ENCODE peak calls at places on chromosomes 13 and 19, in eight cellular contexts. Q, G, L, H, R, B, I and C are unnamed samples.

GRCh38 chr19:40175820-40176219 is 15.4 kb upstream of the MAP3K10 start:
- DNase-seq in Q (no peak), G (no peak), L (no peak), H (no peak), R (no peak), B (no peak), I (no peak), C (no peak)

GRCh38 chr13:37475151-37475550 is 123.4 kb downstream of the POSTN start:
- DNase-seq in Q (no peak), G (no peak), L (no peak), H (no peak), R (no peak), B (no peak), I (no peak), C (no peak)

GRCh38 chr19:9565900-9566705 is 18.2 kb downstream of the ZNF121 start:
- DNase-seq in Q (no peak), G (no peak), L (no peak), H (no peak), R (no peak), B (no peak), I (no peak), C (no peak)

GRCh38 chr13:75825161-75825560 is 189.0 kb downstream of the LMO7 start:
- DNase-seq in Q (no peak), G (no peak), L (no peak), H (no peak), R (no peak), B (no peak), I (no peak), C (no peak)

GRCh38 chr19:55080121-55080914 is 4.6 kb downstream of the EPS8L1 start:
- DNase-seq in Q (no peak), G (peak; percentile 60), L (peak; percentile 82), H (peak; percentile 35), R (peak; percentile 48), B (no peak), I (no peak), C (peak; percentile 91)

GRCh38 chr13:41613984-41614581 is 156.7 kb downstream of the RGCC start:
- DNase-seq in Q (no peak), G (peak; percentile 71), L (no peak), H (peak; percentile 94), R (no peak), B (no peak), I (no peak), C (no peak)

GRCh38 chr13:113935081-113935511 is 38.8 kb downstream of the C13orf46 start:
- DNase-seq in Q (no peak), G (no peak), L (no peak), H (no peak), R (no peak), B (no peak), I (peak; percentile 5), C (no peak)

GRCh38 chr19:1410136-1410786 is 2.9 kb downstream of the DAZAP1 start:
- DNase-seq in Q (no peak), G (no peak), L (no peak), H (no peak), R (no peak), B (no peak), I (no peak), C (no peak)

GRCh38 chr13:34430294-34430693 is 511.8 kb upstream of the NBEA start:
- DNase-seq in Q (no peak), G (no peak), L (no peak), H (no peak), R (no peak), B (no peak), I (no peak), C (no peak)

GRCh38 chr19:2385053-2385721 is 25.1 kb downstream of the TMPRSS9 start:
- DNase-seq in Q (no peak), G (no peak), L (peak; percentile 81), H (peak; percentile 81), R (no peak), B (no peak), I (no peak), C (peak; percentile 51)

GRCh38 chr19:56547535-56547934 is 8.8 kb downstream of the ZFP28 start:
- DNase-seq in Q (no peak), G (no peak), L (no peak), H (no peak), R (no peak), B (no peak), I (no peak), C (no peak)

GRCh38 chr19:48970923-48971395 is 5.8 kb downstream of the FTL start:
- DNase-seq in Q (no peak), G (peak; percentile 84), L (peak; percentile 86), H (peak; percentile 57), R (peak; percentile 85), B (no peak), I (peak; percentile 69), C (peak; percentile 86)

GRCh38 chr13:76271728-76272232 is 614.4 kb downstream of the KCTD12 start:
- DNase-seq in Q (no peak), G (no peak), L (no peak), H (no peak), R (no peak), B (no peak), I (no peak), C (no peak)

GRCh38 chr13:42181381-42181953 is 90.5 kb upstream of the AKAP11 start:
- DNase-seq in Q (no peak), G (no peak), L (no peak), H (no peak), R (no peak), B (no peak), I (no peak), C (no peak)

GRCh38 chr19:6117534-6117933 is 7.2 kb upstream of the RFX2 start:
- DNase-seq in Q (no peak), G (no peak), L (no peak), H (no peak), R (no peak), B (no peak), I (no peak), C (no peak)

GRCh38 chr13:93249259-93249917 is 22.8 kb downstream of the GPC6 start:
- DNase-seq in Q (no peak), G (no peak), L (no peak), H (peak; percentile 90), R (no peak), B (no peak), I (no peak), C (no peak)

GRCh38 chr19:13712767-13713201 is 51.5 kb upstream of the MRI1 start:
- DNase-seq in Q (no peak), G (no peak), L (no peak), H (no peak), R (no peak), B (no peak), I (no peak), C (no peak)

GRCh38 chr19:56681702-56682101 is 10.1 kb upstream of the ZNF835 start:
- DNase-seq in Q (no peak), G (no peak), L (no peak), H (no peak), R (no peak), B (no peak), I (no peak), C (no peak)

GRCh38 chr13:96475103-96475502 is 385.2 kb downstream of the HS6ST3 start:
- DNase-seq in Q (no peak), G (no peak), L (no peak), H (no peak), R (no peak), B (no peak), I (no peak), C (no peak)

GRCh38 chr13:31860002-31860401 is 120.7 kb downstream of the RXFP2 start:
- DNase-seq in Q (no peak), G (peak; percentile 31), L (no peak), H (no peak), R (no peak), B (no peak), I (no peak), C (no peak)
- TF ChIP-seq EP300 in Q (no peak), G (no peak), L (no peak), H (no peak), R (no peak), B (no peak), I (no peak), C (no peak)

DNA sequence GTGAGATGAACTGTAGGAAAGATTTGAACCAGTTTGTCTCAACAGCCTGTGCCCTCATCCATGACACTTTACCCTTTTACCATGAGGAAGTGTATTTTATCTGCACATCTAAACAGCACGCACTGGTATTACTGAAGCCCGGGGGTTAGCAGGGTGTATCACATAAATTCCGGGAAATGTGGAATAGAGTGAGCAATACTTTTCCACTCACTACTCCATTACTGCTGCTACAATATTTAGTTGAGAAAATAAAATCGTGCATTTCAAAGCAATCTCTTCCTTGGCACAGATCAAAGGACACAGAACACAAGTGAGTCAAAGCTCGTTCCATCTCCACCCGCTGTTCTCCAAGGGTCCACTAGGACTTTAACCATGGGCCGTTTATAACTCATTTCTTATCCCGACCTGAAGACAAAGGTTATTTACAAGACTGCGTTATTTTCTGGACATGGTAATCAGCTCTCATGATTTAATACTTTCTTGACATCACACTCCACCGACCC is 35.2 kb downstream of the STK24 start:
- DNase-seq in Q (no peak), G (no peak), L (no peak), H (no peak), R (no peak), B (no peak), I (no peak), C (no peak)
- TF ChIP-seq CTCF in Q (no peak), G (no peak), L (no peak), H (no peak), R (no peak), B (no peak), I (no peak), C (peak; percentile 34)

DNA sequence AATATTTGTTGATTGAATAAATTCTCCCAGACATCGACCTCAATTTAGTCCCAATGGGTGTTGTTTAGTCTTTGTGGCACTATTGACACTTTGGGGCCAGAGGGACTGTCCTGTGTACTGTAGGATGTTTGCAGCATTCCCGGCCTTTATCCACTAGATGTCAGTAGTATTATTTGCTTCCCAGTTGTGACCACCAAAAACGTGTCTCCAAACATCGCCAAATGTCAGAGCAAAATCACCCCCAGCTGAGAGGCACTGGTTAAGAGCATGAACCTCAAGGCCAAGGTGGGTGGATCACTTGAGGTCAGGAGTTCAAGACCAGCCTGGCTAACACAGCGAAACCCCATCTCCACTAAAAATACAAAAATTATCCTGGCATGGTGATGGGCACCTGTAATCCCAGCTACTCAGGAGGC is 15.4 kb downstream of the NLRP12 start:
- DNase-seq in Q (no peak), G (no peak), L (peak; percentile 52), H (peak; percentile 68), R (no peak), B (no peak), I (no peak), C (no peak)
- TF ChIP-seq EP300 in Q (no peak), G (no peak), L (no peak), H (no peak), R (no peak), B (no peak), I (no peak), C (no peak)

GRCh38 chr19:58399903-58400637 is 4.6 kb downstream of the RNF225 start:
- DNase-seq in Q (no peak), G (no peak), L (no peak), H (no peak), R (no peak), B (no peak), I (no peak), C (no peak)

GRCh38 chr19:58401825-58402433 is 6.5 kb downstream of the RNF225 start:
- DNase-seq in Q (no peak), G (peak; percentile 46), L (no peak), H (no peak), R (no peak), B (no peak), I (no peak), C (no peak)

GRCh38 chr19:58398545-58398944 is 3.1 kb downstream of the RNF225 start:
- DNase-seq in Q (no peak), G (no peak), L (no peak), H (no peak), R (no peak), B (no peak), I (no peak), C (no peak)

GRCh38 chr19:58400638-58400915 is 5.1 kb downstream of the RNF225 start:
- DNase-seq in Q (no peak), G (no peak), L (no peak), H (no peak), R (no peak), B (no peak), I (no peak), C (no peak)

GRCh38 chr19:58400916-58401824 is 5.7 kb downstream of the RNF225 start:
- DNase-seq in Q (peak; percentile 100), G (peak; percentile 100), L (peak; percentile 97), H (peak; percentile 98), R (peak; percentile 100), B (peak; percentile 96), I (peak; percentile 100), C (peak; percentile 99)
- TF ChIP-seq CTCF in Q (no peak), G (no peak), L (no peak), H (peak; percentile 2), R (no peak), B (no peak), I (no peak), C (no peak)